ENCODE peak calls at places on chromosome 1, in four cellular contexts. D is A549, W is GM12878, V is K562. I is an unnamed sample.

GRCh38 chr1:58780586-58781452 is 3.0 kb downstream of the JUN start:
- DNase-seq in D (peak), W (no peak), V (no peak), I (peak)

GRCh38 chr1:114651893-114652292 is 18.0 kb downstream of the DENND2C start:
- DNase-seq in D (no peak), W (no peak), V (no peak), I (no peak)

GRCh38 chr1:98035587-98035986 is 114.8 kb upstream of the DPYD start:
- DNase-seq in D (peak), W (no peak), V (no peak), I (no peak)

GRCh38 chr1:99269321-99269720 is 5.0 kb downstream of the PLPPR4 start:
- DNase-seq in D (no peak), W (no peak), V (no peak), I (peak)

GRCh38 chr1:8465692-8466091 is 147.8 kb downstream of the SLC45A1 start:
- DNase-seq in D (no peak), W (no peak), V (no peak), I (no peak)

GRCh38 chr1:63264161-63264560 is 58.2 kb upstream of the FOXD3 start:
- DNase-seq in D (no peak), W (no peak), V (no peak), I (no peak)

GRCh38 chr1:151494741-151495281 is 16.4 kb upstream of the CGN start:
- DNase-seq in D (peak), W (no peak), V (no peak), I (peak)

GRCh38 chr1:51192213-51192843 is 43.7 kb upstream of the RNF11 start:
- DNase-seq in D (peak), W (no peak), V (peak), I (peak)

GRCh38 chr1:211111351-211111750 is 22.6 kb downstream of the KCNH1 start:
- DNase-seq in D (no peak), W (no peak), V (no peak), I (no peak)
- TF ChIP-seq RCOR1 in D (no peak), W (no peak), V (no peak), I (no peak)

GRCh38 chr1:208272311-208272710 is 28.1 kb upstream of the PLXNA2 start:
- DNase-seq in D (no peak), W (no peak), V (no peak), I (no peak)

GRCh38 chr1:208269338-208269666 is 25.1 kb upstream of the PLXNA2 start:
- DNase-seq in D (no peak), W (no peak), V (no peak), I (no peak)

GRCh38 chr1:208272713-208273112 is 28.5 kb upstream of the PLXNA2 start:
- DNase-seq in D (no peak), W (no peak), V (no peak), I (no peak)

GRCh38 chr1:208268541-208269337 is 24.6 kb upstream of the PLXNA2 start:
- DNase-seq in D (no peak), W (no peak), V (no peak), I (no peak)

DNA sequence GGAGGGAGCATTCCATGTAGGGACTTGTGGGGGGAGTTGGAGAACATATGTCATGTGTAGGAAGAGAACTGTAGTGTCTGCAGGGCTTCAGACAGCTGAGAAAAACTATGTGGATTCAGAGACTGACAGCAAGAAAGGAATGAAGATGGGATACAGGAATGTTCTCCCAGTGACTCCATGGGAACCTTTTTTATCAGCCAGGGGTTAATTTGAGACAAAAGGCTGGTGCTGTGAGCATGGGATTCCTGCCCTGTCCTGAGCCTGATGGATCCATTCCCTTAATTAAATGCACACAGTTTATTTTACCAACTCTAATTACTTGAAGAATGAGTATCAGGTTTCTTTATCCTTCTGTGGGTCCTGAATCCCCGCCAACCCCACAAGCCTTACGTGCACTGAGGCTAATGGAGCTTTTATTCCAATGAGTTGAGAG is 26.5 kb upstream of the PLXNA2 start:
- DNase-seq in D (no peak), W (no peak), V (no peak), I (no peak)
- TF ChIP-seq BHLHE40 in D (no peak), W (no peak), V (no peak), I (no peak)

DNA sequence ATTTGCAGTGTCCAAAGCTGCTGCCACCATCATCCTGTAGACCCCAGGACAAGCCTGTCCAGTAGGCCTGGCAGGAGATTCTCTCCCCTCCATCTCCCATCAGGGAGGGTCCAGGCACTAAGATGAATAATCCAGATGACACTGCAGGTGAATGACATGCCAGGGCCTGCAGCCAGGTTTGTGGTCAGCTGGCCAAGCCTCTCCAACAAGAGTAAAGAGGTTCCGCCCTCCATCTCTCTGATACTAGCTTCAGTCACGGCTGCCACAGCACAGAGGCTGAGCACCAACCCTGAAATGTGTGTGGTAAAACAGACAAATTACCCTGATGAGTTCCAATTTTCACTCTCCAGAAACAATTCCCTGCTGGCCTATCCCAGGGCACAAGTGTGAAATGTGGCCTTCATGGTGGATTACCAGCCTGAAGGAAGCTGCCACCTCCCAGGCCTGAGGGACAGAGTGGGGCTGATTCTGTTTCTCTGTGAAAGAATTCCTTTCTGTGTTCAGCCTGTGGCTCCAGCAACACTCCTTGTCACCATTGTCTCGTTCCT is 20.0 kb upstream of the LHX4 start:
- DNase-seq in D (no peak), W (no peak), V (no peak), I (no peak)
- TF ChIP-seq RCOR1 in D (no peak), W (no peak), V (no peak), I (no peak)

GRCh38 chr1:191022856-191023255 is 545.2 kb upstream of the BRINP3 start:
- DNase-seq in D (no peak), W (no peak), V (no peak), I (peak)
- TF ChIP-seq BHLHE40 in D (no peak), W (no peak), V (no peak), I (no peak)

GRCh38 chr1:203215573-203215972 is 13.9 kb downstream of the CHIT1 start:
- DNase-seq in D (no peak), W (no peak), V (no peak), I (no peak)

GRCh38 chr1:203214889-203215288 is 14.6 kb downstream of the CHIT1 start:
- DNase-seq in D (no peak), W (no peak), V (no peak), I (no peak)

GRCh38 chr1:203217139-203217621 is 12.3 kb downstream of the CHIT1 start:
- DNase-seq in D (no peak), W (no peak), V (no peak), I (no peak)

GRCh38 chr1:203217668-203218067 is 11.8 kb downstream of the CHIT1 start:
- DNase-seq in D (no peak), W (no peak), V (no peak), I (no peak)

DNA sequence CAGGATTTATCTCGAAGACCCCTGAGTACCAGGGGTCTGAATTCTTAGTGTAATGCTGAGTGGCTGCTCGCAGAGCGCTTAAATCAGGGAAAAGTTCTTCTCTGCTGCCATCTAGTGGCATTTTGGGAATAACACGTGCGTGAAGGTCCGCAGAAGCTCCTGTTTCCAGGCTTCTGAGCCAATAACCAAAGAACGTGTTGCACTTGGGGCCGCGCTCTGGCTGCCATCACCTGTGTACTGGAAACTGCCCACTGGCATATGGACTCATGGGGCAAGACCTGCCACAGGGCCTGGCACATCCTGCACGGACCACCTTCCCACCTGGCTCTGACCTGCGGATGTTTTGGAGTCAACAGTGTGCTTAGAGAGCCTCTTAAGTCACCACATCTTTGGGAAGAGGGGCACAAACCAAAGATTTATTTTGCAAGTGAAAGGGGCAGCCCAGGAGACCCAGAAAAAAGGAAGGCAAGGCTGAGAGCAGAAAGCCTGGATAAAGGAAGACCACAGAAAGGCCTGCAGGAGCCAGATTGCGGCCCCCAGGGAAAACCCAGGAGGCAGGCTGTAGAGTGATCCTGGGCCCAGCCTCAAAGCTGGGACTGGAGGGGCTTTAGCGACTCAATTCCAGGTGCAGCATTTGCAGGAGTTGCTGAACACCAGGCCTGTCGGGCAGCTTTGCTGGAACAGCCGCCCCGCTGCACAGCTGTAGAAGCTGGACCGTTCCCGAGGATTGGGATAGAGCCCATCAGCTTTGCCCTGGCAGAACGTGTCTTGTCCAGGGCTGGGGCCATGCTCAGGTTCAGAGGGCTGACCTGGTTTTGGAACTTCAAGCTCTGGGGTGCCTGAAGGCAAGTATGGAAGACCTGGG is 13.0 kb downstream of the CHIT1 start:
- DNase-seq in D (peak), W (peak), V (peak), I (peak)
- TF ChIP-seq RCOR1 in D (no peak), W (no peak), V (no peak), I (no peak)

GRCh38 chr1:36443297-36443696 is 7.0 kb downstream of the OSCP1 start:
- DNase-seq in D (no peak), W (no peak), V (no peak), I (no peak)

GRCh38 chr1:36446780-36447179 is 3.5 kb downstream of the OSCP1 start:
- DNase-seq in D (no peak), W (no peak), V (no peak), I (no peak)

GRCh38 chr1:36447450-36447849 is 2.8 kb downstream of the OSCP1 start:
- DNase-seq in D (no peak), W (no peak), V (no peak), I (no peak)

GRCh38 chr1:36448530-36449051 is 1.7 kb downstream of the OSCP1 start:
- DNase-seq in D (no peak), W (no peak), V (peak), I (no peak)

DNA sequence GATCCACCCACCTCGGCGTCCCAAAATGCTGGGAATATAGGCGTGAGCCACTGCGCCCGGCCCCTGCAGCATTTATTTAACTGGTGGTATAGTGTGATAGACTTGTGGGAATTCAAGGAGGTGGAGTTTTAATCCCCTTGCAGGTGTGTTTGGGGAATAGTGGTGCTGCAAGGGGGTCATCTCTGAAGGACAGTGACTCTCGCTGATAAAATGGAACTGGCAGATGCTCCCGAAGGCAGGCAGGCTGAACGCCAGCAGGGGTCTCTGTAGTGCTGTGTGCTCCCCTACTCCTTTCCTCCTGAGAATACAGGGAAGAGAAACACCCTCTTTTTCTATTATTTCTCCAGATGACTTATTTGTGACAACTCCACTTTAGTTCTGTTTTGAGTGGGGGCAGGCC is 4.0 kb downstream of the OSCP1 start:
- DNase-seq in D (peak), W (no peak), V (peak), I (no peak)
- TF ChIP-seq BHLHE40 in D (no peak), W (no peak), V (no peak), I (no peak)

GRCh38 chr1:20190761-20191160 is 4.4 kb upstream of the PLA2G2C start:
- DNase-seq in D (no peak), W (no peak), V (no peak), I (no peak)
- TF ChIP-seq RCOR1 in D (no peak), W (no peak), V (no peak), I (no peak)

I was measured in IMR-90.